ENCODE peak calls at places on chromosome 2, in seven cellular contexts. T is HTR-8/SVneo; Q is adrenal gland; Y is activated naive CD4-positive, alpha-beta T cell treated with anti-CD3 and anti-CD28 coated beads, Interleukin-2, amount 10 ng/mL, durations not matched to agents 7 days and 5 days; B is fibroblast of lung; U is upper lobe of right lung; C is D341Med. V is an unnamed sample.

GRCh38 chr2:218671077-218671653 is 637 bp downstream of the RNF25 start:
- DNase-seq in T (peak), Q (no peak), Y (no peak), B (peak), U (no peak), C (no peak), V (no peak)

GRCh38 chr2:17506736-17507616 is 11.3 kb downstream of the RAD51AP2 start:
- DNase-seq in T (no peak), Q (no peak), Y (no peak), B (no peak), U (no peak), C (no peak), V (no peak)

GRCh38 chr2:201854221-201854801 is 48.0 kb downstream of the CDK15 start:
- DNase-seq in T (peak), Q (no peak), Y (no peak), B (peak), U (no peak), C (no peak), V (no peak)

GRCh38 chr2:15092691-15093090 is 460.2 kb downstream of the LRATD1 start:
- DNase-seq in T (no peak), Q (no peak), Y (no peak), B (peak), U (no peak), C (no peak), V (no peak)

GRCh38 chr2:229001196-229001595 is 269.9 kb downstream of the PID1 start:
- DNase-seq in T (no peak), Q (no peak), Y (no peak), B (no peak), U (no peak), C (no peak), V (no peak)

GRCh38 chr2:121707344-121707919 is 29.2 kb downstream of the NIFK start:
- DNase-seq in T (no peak), Q (no peak), Y (no peak), B (no peak), U (no peak), C (no peak), V (no peak)

GRCh38 chr2:85867556-85868292 is 21.1 kb downstream of the ST3GAL5 start:
- DNase-seq in T (no peak), Q (no peak), Y (no peak), B (no peak), U (no peak), C (no peak), V (no peak)

GRCh38 chr2:176488446-176488845 is 219.2 kb downstream of the MTX2 start:
- DNase-seq in T (no peak), Q (no peak), Y (no peak), B (no peak), U (no peak), C (no peak), V (no peak)

GRCh38 chr2:45675130-45675812 is 23.8 kb downstream of the PRKCE start:
- DNase-seq in T (no peak), Q (peak), Y (no peak), B (no peak), U (peak), C (no peak), V (no peak)

GRCh38 chr2:112712903-112713584 is 7.8 kb upstream of the NT5DC4 start:
- DNase-seq in T (peak), Q (no peak), Y (no peak), B (peak), U (no peak), C (no peak), V (no peak)

GRCh38 chr2:58973831-58974281 is 732.7 kb upstream of the FANCL start:
- DNase-seq in T (no peak), Q (no peak), Y (no peak), B (no peak), U (no peak), C (no peak), V (no peak)

GRCh38 chr2:182618672-182619079 is 97.4 kb upstream of the DNAJC10 start:
- DNase-seq in T (no peak), Q (no peak), Y (no peak), B (peak), U (no peak), C (no peak), V (no peak)

GRCh38 chr2:45131587-45131986 is 122.3 kb upstream of the SIX2 start:
- DNase-seq in T (no peak), Q (no peak), Y (no peak), B (peak), U (no peak), C (no peak), V (no peak)

GRCh38 chr2:168758970-168759820 is 43.2 kb upstream of the NOSTRIN start:
- DNase-seq in T (peak), Q (no peak), Y (peak), B (peak), U (no peak), C (peak), V (no peak)

GRCh38 chr2:156845806-156846558 is 409.8 kb downstream of the GPD2 start:
- DNase-seq in T (no peak), Q (no peak), Y (no peak), B (peak), U (no peak), C (no peak), V (no peak)

GRCh38 chr2:222709191-222709891 is 37.9 kb downstream of the MOGAT1 start:
- DNase-seq in T (peak), Q (peak), Y (no peak), B (peak), U (peak), C (no peak), V (no peak)

GRCh38 chr2:104790100-104790811 is 63.7 kb upstream of the POU3F3 start:
- DNase-seq in T (no peak), Q (no peak), Y (no peak), B (no peak), U (no peak), C (no peak), V (no peak)

GRCh38 chr2:149733936-149734685 is 146.5 kb upstream of the MMADHC start:
- DNase-seq in T (peak), Q (peak), Y (no peak), B (no peak), U (no peak), C (no peak), V (no peak)

GRCh38 chr2:179963626-179964025 is 43.5 kb downstream of the CWC22 start:
- DNase-seq in T (peak), Q (no peak), Y (no peak), B (peak), U (no peak), C (no peak), V (no peak)

GRCh38 chr2:42781204-42781603 is 11.2 kb downstream of the HAAO start:
- DNase-seq in T (no peak), Q (no peak), Y (no peak), B (no peak), U (no peak), C (no peak), V (no peak)

GRCh38 chr2:160156084-160156483 is 44.0 kb downstream of the ITGB6 start:
- DNase-seq in T (no peak), Q (no peak), Y (no peak), B (no peak), U (no peak), C (no peak), V (no peak)

GRCh38 chr2:97067279-97068004 is 27.2 kb downstream of the FAHD2B start:
- DNase-seq in T (peak), Q (no peak), Y (no peak), B (no peak), U (no peak), C (no peak), V (no peak)

GRCh38 chr2:203396667-203397066 is 68.5 kb downstream of the ABI2 start:
- DNase-seq in T (no peak), Q (no peak), Y (no peak), B (no peak), U (no peak), C (peak), V (no peak)

GRCh38 chr2:73085691-73086090 is 14.2 kb upstream of the SFXN5 start:
- DNase-seq in T (peak), Q (peak), Y (peak), B (peak), U (peak), C (peak), V (peak)

GRCh38 chr2:181112916-181113315 is 132.5 kb downstream of the UBE2E3 start:
- DNase-seq in T (no peak), Q (no peak), Y (no peak), B (no peak), U (no peak), C (no peak), V (no peak)

GRCh38 chr2:32064021-32064678 is 794 bp downstream of the SPAST start:
- DNase-seq in T (no peak), Q (no peak), Y (no peak), B (peak), U (no peak), C (no peak), V (peak)

GRCh38 chr2:3728104-3729054 is 25.0 kb downstream of the DCDC2C start:
- DNase-seq in T (peak), Q (no peak), Y (no peak), B (peak), U (no peak), C (peak), V (no peak)

GRCh38 chr2:27703638-27704341 is 40.1 kb downstream of the SLC4A1AP start:
- DNase-seq in T (peak), Q (peak), Y (peak), B (peak), U (peak), C (peak), V (no peak)

GRCh38 chr2:161423351-161424178 is 7.5 kb downstream of the TBR1 start:
- DNase-seq in T (no peak), Q (no peak), Y (no peak), B (no peak), U (no peak), C (peak), V (no peak)

GRCh38 chr2:187299122-187299906 is 148.7 kb downstream of the CALCRL start:
- DNase-seq in T (no peak), Q (no peak), Y (no peak), B (peak), U (no peak), C (no peak), V (no peak)

GRCh38 chr2:187429989-187430388 is 18.1 kb downstream of the CALCRL start:
- DNase-seq in T (peak), Q (no peak), Y (no peak), B (peak), U (no peak), C (no peak), V (no peak)

GRCh38 chr2:65482971-65483370 is 50.6 kb upstream of the SPRED2 start:
- DNase-seq in T (no peak), Q (no peak), Y (no peak), B (no peak), U (no peak), C (no peak), V (no peak)

GRCh38 chr2:230258483-230258882 is 32.9 kb downstream of the SP140 start:
- DNase-seq in T (no peak), Q (no peak), Y (no peak), B (peak), U (no peak), C (no peak), V (no peak)

GRCh38 chr2:84083984-84084383 is 375.1 kb downstream of the SUCLG1 start:
- DNase-seq in T (no peak), Q (no peak), Y (no peak), B (no peak), U (no peak), C (no peak), V (no peak)

GRCh38 chr2:134778372-134778771 is 59.6 kb upstream of the TMEM163 start:
- DNase-seq in T (no peak), Q (no peak), Y (no peak), B (no peak), U (no peak), C (no peak), V (no peak)

GRCh38 chr2:60957643-60958042 is 59.9 kb upstream of the PEX13 start:
- DNase-seq in T (no peak), Q (no peak), Y (no peak), B (no peak), U (no peak), C (no peak), V (no peak)